ENCODE peak calls at places on chromosomes 12 and 14, in four cellular contexts. R, N, J and K are unnamed samples.

GRCh38 chr14:21093769-21094681 is 4.4 kb downstream of the ZNF219 start:
- DNase-seq in R (peak; percentile 82), N (no peak), J (peak; percentile 91), K (peak; percentile 96)

GRCh38 chr14:82915381-82915780 is 1381.7 kb upstream of the SEL1L start:
- DNase-seq in R (no peak), N (no peak), J (no peak), K (no peak)

GRCh38 chr12:73308747-73309146 is 1036.6 kb downstream of the TRHDE start:
- DNase-seq in R (no peak), N (no peak), J (no peak), K (no peak)

GRCh38 chr12:45224311-45224710 is 8.4 kb downstream of the ANO6 start:
- DNase-seq in R (no peak), N (no peak), J (no peak), K (no peak)

GRCh38 chr14:36477266-36477665 is 42.8 kb downstream of the NKX2-1 start:
- DNase-seq in R (no peak), N (no peak), J (no peak), K (peak; percentile 25)

GRCh38 chr12:51528852-51529545 is 62.0 kb upstream of the SCN8A start:
- DNase-seq in R (no peak), N (no peak), J (no peak), K (peak; percentile 76)

GRCh38 chr14:90523544-90523943 is 126.7 kb downstream of the CALM1 start:
- DNase-seq in R (no peak), N (peak; percentile 45), J (no peak), K (no peak)

GRCh38 chr12:52380271-52380694 is 5.2 kb downstream of the KRT84 start:
- DNase-seq in R (peak; percentile 67), N (no peak), J (peak; percentile 81), K (peak; percentile 49)

GRCh38 chr14:60565211-60565610 is 56.3 kb downstream of the SIX6 start:
- DNase-seq in R (no peak), N (peak; percentile 62), J (no peak), K (no peak)

GRCh38 chr12:63940295-63940997 is 95.9 kb downstream of the SRGAP1 start:
- DNase-seq in R (no peak), N (no peak), J (no peak), K (peak; percentile 14)

GRCh38 chr14:94532462-94532861 is 23.2 kb upstream of the SERPINA12 start:
- DNase-seq in R (no peak), N (no peak), J (no peak), K (no peak)

GRCh38 chr14:81594012-81594411 is 60.4 kb upstream of the SEL1L start:
- DNase-seq in R (no peak), N (no peak), J (no peak), K (peak; percentile 40)

GRCh38 chr12:113259499-113259953 is 38.3 kb downstream of the TPCN1 start:
- DNase-seq in R (no peak), N (no peak), J (no peak), K (peak; percentile 72)

GRCh38 chr12:106152334-106152733 is 13.6 kb upstream of the NUAK1 start:
- DNase-seq in R (no peak), N (no peak), J (no peak), K (no peak)

GRCh38 chr12:47797432-47797831 is 22.3 kb downstream of the HDAC7 start:
- DNase-seq in R (peak; percentile 71), N (no peak), J (peak; percentile 80), K (peak; percentile 48)

GRCh38 chr14:33103489-33103888 is 164.8 kb downstream of the NPAS3 start:
- DNase-seq in R (no peak), N (no peak), J (no peak), K (no peak)

GRCh38 chr12:124837958-124838803 is 25.5 kb downstream of the SCARB1 start:
- DNase-seq in R (no peak), N (peak; percentile 98), J (no peak), K (peak; percentile 56)

GRCh38 chr14:22849212-22849819 is 12.9 kb downstream of the MMP14 start:
- DNase-seq in R (no peak), N (no peak), J (no peak), K (no peak)

GRCh38 chr12:54993181-54993835 is 8.7 kb upstream of the TESPA1 start:
- DNase-seq in R (peak; percentile 55), N (peak; percentile 60), J (peak; percentile 53), K (peak; percentile 70)

GRCh38 chr12:18546399-18546798 is 191.4 kb downstream of the PLCZ1 start:
- DNase-seq in R (no peak), N (peak; percentile 60), J (no peak), K (no peak)

GRCh38 chr14:97719931-97720330 is 922.7 kb downstream of the VRK1 start:
- DNase-seq in R (no peak), N (no peak), J (no peak), K (no peak)

GRCh38 chr14:65296402-65296801 is 116.1 kb upstream of the FUT8 start:
- DNase-seq in R (no peak), N (peak; percentile 18), J (no peak), K (no peak)

GRCh38 chr14:20603813-20604212 is 12.6 kb upstream of the RNASE12 start:
- DNase-seq in R (no peak), N (no peak), J (no peak), K (no peak)

GRCh38 chr14:39739796-39740195 is 307.6 kb upstream of the FBXO33 start:
- DNase-seq in R (no peak), N (no peak), J (no peak), K (no peak)

GRCh38 chr12:120125792-120126634 is 9.5 kb upstream of the RAB35 start:
- DNase-seq in R (no peak), N (peak; percentile 35), J (no peak), K (peak; percentile 42)

GRCh38 chr12:27194644-27195043 is 49.4 kb upstream of the STK38L start:
- DNase-seq in R (no peak), N (no peak), J (no peak), K (no peak)
- H2BK5ac ChIP-seq in R (no peak overlapping the region), N (peak overlapping the region; percentile 27), J (no peak overlapping the region), K (no peak overlapping the region)

GRCh38 chr12:90287585-90287984 is 578.9 kb upstream of the ATP2B1 start:
- DNase-seq in R (no peak), N (no peak), J (no peak), K (peak; percentile 13)

GRCh38 chr12:90292183-90292582 is 583.5 kb upstream of the ATP2B1 start:
- DNase-seq in R (no peak), N (no peak), J (no peak), K (no peak)

GRCh38 chr12:90295858-90296257 is 587.2 kb upstream of the ATP2B1 start:
- DNase-seq in R (no peak), N (no peak), J (no peak), K (no peak)

GRCh38 chr12:90290980-90291975 is 582.6 kb upstream of the ATP2B1 start:
- DNase-seq in R (no peak), N (no peak), J (peak; percentile 39), K (no peak)
- H4K5ac ChIP-seq in R (no peak overlapping the region), N (no peak overlapping the region), J (no peak overlapping the region), K (no peak overlapping the region)

DNA sequence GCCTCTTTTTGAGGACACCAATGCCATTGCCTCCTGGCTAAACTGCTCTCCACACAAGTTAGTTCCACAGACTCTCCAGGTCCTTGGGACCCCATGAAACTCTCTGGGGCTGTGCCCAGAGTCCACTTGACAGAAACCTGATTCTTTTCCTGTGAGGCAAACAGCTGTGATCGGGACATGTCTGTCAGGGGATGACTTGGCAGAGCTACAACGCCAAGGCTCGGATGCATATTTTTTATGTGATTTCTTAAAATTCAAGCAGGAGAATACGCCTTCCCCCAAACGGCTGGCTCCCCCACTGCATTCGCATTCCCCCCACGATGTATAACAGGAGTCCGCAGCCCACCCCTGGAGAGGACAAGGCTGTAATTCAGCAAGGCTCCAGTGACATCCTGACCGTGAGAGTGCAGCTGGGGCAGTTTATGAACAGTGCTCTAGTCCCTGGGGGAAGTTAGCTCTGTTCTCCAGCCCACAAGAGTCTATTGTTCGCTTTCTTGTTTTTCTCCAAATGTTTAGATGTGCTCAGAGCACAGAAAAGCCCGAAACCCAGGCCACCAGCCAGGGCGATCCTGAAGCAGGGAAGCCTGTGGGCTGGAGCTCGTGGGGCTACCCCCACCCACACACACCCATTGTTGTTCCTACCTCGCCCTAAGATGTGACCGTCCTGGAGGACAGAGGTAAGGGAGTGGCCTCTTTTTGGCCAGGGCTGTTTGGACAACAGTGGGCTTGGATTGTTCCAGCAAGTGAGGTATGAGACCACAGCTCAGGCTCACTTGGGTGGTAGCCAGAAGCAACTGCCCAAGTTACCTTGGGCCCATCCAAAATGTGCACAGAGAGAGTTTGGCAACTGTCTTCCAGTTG is 159.5 kb downstream of the ZFP36L1 start:
- DNase-seq in R (peak; percentile 38), N (no peak), J (peak; percentile 20), K (no peak)
- H3K27ac ChIP-seq in R (no peak overlapping the region), N (peak overlapping the region; percentile 60), J (no peak overlapping the region), K (no peak overlapping the region)

DNA sequence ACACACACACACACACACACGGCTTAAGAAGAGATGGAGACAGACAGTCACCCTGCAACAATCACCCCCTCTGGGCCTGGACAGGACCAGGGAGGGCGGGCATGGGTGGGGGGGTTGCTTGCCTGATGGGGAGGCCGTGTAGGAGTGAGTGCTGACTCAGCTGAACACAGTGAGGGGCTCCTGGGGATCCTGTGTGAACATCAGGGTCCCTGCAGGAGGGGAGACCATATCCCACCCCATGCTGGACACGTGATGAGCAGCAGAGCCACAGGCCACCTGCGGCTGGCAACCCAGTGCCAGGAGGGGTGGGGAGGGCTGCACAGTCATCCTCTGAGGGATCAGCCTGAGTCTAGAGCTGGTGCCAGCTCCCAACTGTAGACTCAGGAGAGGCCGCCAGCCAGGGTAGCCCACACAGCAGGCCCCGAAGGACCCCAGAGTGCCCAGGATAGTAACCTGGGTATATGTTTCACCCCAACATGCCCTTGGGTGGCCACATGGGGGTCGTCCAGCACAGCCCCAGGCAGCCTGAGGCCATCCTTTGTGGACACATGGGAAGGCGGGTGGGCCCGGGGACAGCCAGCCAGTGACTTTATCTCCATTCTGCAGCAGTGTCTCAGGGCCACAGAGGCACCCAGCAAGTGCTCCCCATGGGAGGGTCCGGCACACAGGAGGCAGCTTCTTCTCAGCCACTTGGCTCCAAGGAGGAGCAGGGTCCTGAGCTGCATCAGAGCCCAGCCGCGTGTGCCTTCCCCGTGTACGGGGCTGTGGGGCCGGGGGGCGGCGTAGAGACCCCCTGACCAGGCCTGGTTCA is 73.7 kb upstream of the SFSWAP start:
- DNase-seq in R (no peak), N (no peak), J (no peak), K (no peak)
- H2BK5ac ChIP-seq in R (no peak overlapping the region), N (no peak overlapping the region), J (no peak overlapping the region), K (no peak overlapping the region)

GRCh38 chr12:2797721-2798418 is 3.1 kb downstream of the FKBP4 start:
- DNase-seq in R (no peak), N (no peak), J (no peak), K (peak; percentile 26)

GRCh38 chr12:2794736-2795289 is at the start of gene FKBP4:
- DNase-seq in R (peak; percentile 89), N (peak; percentile 73), J (peak; percentile 94), K (peak; percentile 93)

GRCh38 chr12:2795291-2796186 is 769 bp downstream of the FKBP4 start:
- DNase-seq in R (peak; percentile 77), N (peak; percentile 41), J (peak; percentile 59), K (peak; percentile 66)

GRCh38 chr12:2794261-2794735 is 472 bp upstream of the FKBP4 start:
- DNase-seq in R (peak; percentile 77), N (no peak), J (no peak), K (peak; percentile 87)

GRCh38 chr12:2796187-2796663 is 1.5 kb downstream of the FKBP4 start:
- DNase-seq in R (no peak), N (no peak), J (no peak), K (peak; percentile 55)
- H4K5ac ChIP-seq in R (no peak overlapping the region), N (peak overlapping the region; percentile 2), J (no peak overlapping the region), K (no peak overlapping the region)

DNA sequence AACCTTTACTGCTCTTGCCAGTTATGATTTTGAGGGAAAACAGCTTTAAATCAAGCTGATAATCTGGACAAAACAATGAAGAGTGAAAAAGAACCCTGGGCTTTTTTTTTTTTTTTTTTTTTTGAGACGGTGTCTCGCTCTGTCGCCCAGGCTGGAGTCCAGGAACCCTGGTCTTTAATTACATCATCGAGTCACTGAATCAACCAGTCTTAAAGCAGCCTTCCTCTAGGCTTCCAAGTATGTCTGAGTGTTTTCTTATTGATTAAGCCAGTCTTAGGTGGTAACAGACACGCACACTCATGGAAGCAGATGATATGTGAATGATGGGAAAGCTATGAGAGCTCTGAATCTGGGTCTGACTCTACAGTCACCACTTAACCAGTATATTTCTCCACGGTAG is 5.9 kb upstream of the VCPKMT start:
- DNase-seq in R (no peak), N (no peak), J (no peak), K (no peak)
- H3K27ac ChIP-seq in R (no peak overlapping the region), N (no peak overlapping the region), J (no peak overlapping the region), K (no peak overlapping the region)